ENCODE peak calls at places on chromosomes 13 and 19, in four cellular contexts. Q is psoas muscle, B is uterus, W is endodermal cell. P is an unnamed sample. For H3K4me1, the result is how much of the 10 kb centered on the place peaks cover.

GRCh38 chr19:5358173-5358800 is 17.7 kb upstream of the PTPRS start:
- DNase-seq in Q (no peak), B (no peak), W (peak), P (no peak)

GRCh38 chr13:51453959-51454703 is 1.3 kb upstream of the INTS6 start:
- DNase-seq in Q (peak), B (peak), W (peak), P (no peak)

GRCh38 chr19:55289117-55289796 is 5.5 kb downstream of the BRSK1 start:
- DNase-seq in Q (no peak), B (no peak), W (no peak), P (peak)

GRCh38 chr13:78909276-78909675 is 250.3 kb upstream of the OBI1 start:
- DNase-seq in Q (no peak), B (no peak), W (peak), P (no peak)

GRCh38 chr13:77521194-77521593 is 14.3 kb upstream of the SCEL start:
- DNase-seq in Q (no peak), B (no peak), W (no peak), P (no peak)

GRCh38 chr19:6030214-6030507 is 52.2 kb upstream of the RANBP3 start:
- DNase-seq in Q (no peak), B (no peak), W (no peak), P (no peak)

GRCh38 chr13:76822691-76823267 is 63.4 kb downstream of the KCTD12 start:
- DNase-seq in Q (no peak), B (no peak), W (no peak), P (no peak)

GRCh38 chr13:24080134-24080533 is 80.4 kb upstream of the SPATA13 start:
- DNase-seq in Q (no peak), B (no peak), W (peak), P (no peak)

GRCh38 chr19:38079926-38080380 is 144.1 kb downstream of the DPF1 start:
- DNase-seq in Q (no peak), B (no peak), W (peak), P (no peak)

DNA sequence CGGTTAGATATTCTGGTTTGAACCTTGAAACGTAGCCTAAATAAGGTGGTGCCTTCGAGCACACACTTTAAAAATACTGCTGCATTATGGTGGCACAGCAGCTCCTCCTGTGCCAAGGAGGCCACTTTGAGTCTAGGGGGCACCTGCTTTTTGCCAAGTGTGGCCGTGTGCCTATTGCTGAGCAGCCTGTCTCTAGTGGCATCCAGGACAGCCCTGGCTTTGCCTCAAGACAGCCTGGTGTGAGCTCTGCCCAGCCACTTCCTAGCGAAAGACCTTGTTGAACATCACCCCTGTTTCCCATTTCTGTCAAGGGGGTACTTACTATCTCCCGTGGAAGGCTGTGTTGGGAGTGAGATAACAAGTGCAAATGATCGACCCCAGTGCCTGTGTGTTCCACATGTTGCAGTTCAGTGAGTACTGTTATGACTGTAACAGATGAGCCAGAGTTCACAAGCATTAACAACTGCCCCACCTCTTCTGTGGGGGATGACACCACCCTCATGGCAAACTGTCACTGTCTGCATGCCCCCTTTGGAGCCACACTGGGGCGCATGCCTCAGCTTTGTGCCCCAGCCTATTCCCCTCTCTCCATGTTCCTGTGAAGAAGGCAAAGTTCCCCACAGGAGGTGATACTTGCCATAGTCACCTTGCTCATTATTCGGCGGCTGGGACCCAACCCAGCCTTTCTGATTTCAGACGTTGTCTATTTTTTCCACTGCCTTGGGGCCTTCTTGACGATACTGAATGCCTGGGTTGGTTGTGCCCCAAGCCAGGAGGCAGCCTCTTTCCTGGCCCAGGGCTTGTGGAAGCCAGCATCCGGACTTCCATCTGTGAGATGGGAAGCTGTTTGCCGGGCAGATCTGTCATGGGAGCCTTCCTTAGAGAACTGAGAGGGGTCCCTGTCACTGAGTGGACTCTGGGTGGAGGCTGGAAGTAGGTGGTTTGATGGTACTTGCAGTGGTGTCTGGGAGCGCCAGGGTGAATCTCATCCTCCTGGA is 5.4 kb downstream of the GATAD2A start:
- DNase-seq in Q (no peak), B (no peak), W (no peak), P (peak)
- H3K4me1 ChIP-seq in Q (under half), B (under half), W (under half), P (under half)

GRCh38 chr13:112983428-112984196 is 14.6 kb downstream of the MCF2L start:
- DNase-seq in Q (no peak), B (no peak), W (no peak), P (no peak)

GRCh38 chr13:112981361-112981905 is 12.4 kb downstream of the MCF2L start:
- DNase-seq in Q (no peak), B (no peak), W (no peak), P (no peak)

GRCh38 chr13:112982281-112983041 is 13.4 kb downstream of the MCF2L start:
- DNase-seq in Q (no peak), B (no peak), W (no peak), P (no peak)

GRCh38 chr13:112984501-112984900 is 15.5 kb downstream of the MCF2L start:
- DNase-seq in Q (no peak), B (no peak), W (no peak), P (no peak)

GRCh38 chr13:112983042-112983305 is 14.0 kb downstream of the MCF2L start:
- DNase-seq in Q (no peak), B (no peak), W (no peak), P (no peak)
- H3K4me3 ChIP-seq in Q (peak), B (no peak), W (no peak), P (no peak)

DNA sequence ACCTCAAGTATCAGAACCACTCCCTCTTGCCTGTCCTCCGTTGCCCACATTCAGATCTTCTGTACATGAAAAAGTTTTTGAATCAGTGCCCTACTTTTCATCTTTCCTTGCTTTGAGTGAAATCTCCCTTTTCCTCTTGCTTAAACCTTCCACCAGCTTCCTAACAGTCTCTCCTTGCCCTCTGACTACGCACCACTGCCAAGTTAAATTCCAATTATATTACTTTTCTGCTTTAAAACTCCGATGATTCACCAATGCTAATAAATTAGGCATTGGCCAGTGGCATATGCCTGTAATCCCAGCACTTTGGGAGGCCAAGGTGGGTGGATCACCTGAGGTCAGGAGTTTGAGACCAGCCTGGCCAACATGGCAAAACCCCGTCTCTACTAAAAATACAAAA is 30.7 kb upstream of the RFXAP start:
- DNase-seq in Q (no peak), B (no peak), W (no peak), P (no peak)
- H3K27ac ChIP-seq in Q (no peak), B (no peak), W (no peak), P (no peak)

GRCh38 chr13:99220199-99220931 is 19.7 kb downstream of the UBAC2 start:
- DNase-seq in Q (no peak), B (no peak), W (no peak), P (no peak)

GRCh38 chr13:99218545-99218944 is 17.9 kb downstream of the UBAC2 start:
- DNase-seq in Q (peak), B (no peak), W (no peak), P (no peak)

GRCh38 chr13:99217461-99218101 is 16.9 kb downstream of the UBAC2 start:
- DNase-seq in Q (no peak), B (no peak), W (no peak), P (no peak)

GRCh38 chr13:99218126-99218525 is 17.5 kb downstream of the UBAC2 start:
- DNase-seq in Q (no peak), B (no peak), W (no peak), P (no peak)

DNA sequence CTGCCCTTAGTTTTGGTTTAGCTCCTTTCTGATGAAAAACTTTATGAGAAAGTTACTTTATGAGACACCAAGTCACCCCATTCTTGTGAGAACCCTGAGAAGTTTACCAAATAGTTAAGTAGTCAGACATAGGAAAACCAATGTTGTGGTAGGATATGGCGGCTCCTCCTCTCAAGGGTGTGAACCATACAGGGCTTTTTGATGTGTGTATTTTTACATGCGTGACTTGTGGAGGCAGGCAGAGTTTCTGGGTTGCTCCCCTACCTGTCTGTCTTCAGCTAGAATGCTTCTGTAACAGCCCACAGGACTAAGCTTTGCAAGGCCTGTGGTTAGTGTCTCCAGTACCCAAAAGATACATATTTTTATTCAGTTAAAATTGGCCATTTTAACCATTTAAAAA is 18.3 kb downstream of the UBAC2 start:
- DNase-seq in Q (no peak), B (no peak), W (no peak), P (no peak)
- H3K4me1 ChIP-seq in Q (half or more), B (under half), W (under half), P (under half)

DNA sequence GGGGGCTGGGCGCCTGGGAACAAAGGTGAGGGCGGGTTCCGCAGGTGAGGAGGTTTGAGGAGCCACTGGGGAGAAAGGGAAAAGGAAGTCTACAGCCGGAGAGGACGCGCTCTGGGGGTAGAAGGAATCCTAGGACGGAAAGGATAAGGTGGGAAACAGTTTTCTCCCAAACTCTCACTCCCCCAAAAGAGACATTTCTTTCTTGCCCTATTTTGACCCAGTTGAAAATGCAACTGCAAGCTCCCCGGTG is 651 bp upstream of the POLR1D start:
- DNase-seq in Q (no peak), B (no peak), W (no peak), P (no peak)
- H3K4me3 ChIP-seq in Q (peak), B (peak), W (peak), P (peak)

GRCh38 chr19:35431147-35431807 is 16.8 kb upstream of the FFAR2 start:
- DNase-seq in Q (no peak), B (no peak), W (no peak), P (no peak)
- H3K27ac ChIP-seq in Q (no peak), B (no peak), W (no peak), P (no peak)

P was measured in kidney.